ENCODE peak calls at places on chromosomes 12 and 14, in five cellular contexts. J is A549, O is endothelial cell of umbilical vein, L is HepG2, H is NB4. T is an unnamed sample.

GRCh38 chr14:35883677-35884293 is 57.6 kb downstream of the BRMS1L start:
- DNase-seq in L (peak), J (peak), H (peak), O (no peak), T (no peak)

GRCh38 chr14:80564051-80564450 is 352.7 kb upstream of the DIO2 start:
- DNase-seq in H (no peak), L (no peak), J (no peak), O (no peak), T (no peak)

GRCh38 chr12:116087399-116087798 is 190.1 kb downstream of the MED13L start:
- DNase-seq in H (no peak), J (no peak), O (no peak), L (no peak), T (no peak)

GRCh38 chr12:30090258-30090657 is 306.5 kb upstream of the TMTC1 start:
- DNase-seq in O (no peak), L (no peak), H (no peak), J (no peak), T (no peak)

GRCh38 chr12:54591001-54591591 is 2.6 kb upstream of the PPP1R1A start:
- DNase-seq in L (no peak), H (no peak), J (no peak), O (no peak), T (no peak)

GRCh38 chr12:70400124-70400523 is 34.0 kb downstream of the KCNMB4 start:
- DNase-seq in J (no peak), H (no peak), O (no peak), L (no peak), T (no peak)

GRCh38 chr14:96016761-96017160 is 22.4 kb upstream of the C14orf132 start:
- DNase-seq in O (no peak), H (no peak), L (no peak), J (no peak), T (no peak)

GRCh38 chr12:468671-469389 is 9.1 kb downstream of the B4GALNT3 start:
- DNase-seq in O (peak), L (no peak), H (no peak), J (no peak), T (no peak)

GRCh38 chr14:23513005-23513412 is 38.6 kb downstream of the ZFHX2 start:
- DNase-seq in L (no peak), O (no peak), J (no peak), H (no peak), T (no peak)
- TF ChIP-seq MYC in L (no peak), O (no peak), J (no peak), H (no peak), T (no peak)

DNA sequence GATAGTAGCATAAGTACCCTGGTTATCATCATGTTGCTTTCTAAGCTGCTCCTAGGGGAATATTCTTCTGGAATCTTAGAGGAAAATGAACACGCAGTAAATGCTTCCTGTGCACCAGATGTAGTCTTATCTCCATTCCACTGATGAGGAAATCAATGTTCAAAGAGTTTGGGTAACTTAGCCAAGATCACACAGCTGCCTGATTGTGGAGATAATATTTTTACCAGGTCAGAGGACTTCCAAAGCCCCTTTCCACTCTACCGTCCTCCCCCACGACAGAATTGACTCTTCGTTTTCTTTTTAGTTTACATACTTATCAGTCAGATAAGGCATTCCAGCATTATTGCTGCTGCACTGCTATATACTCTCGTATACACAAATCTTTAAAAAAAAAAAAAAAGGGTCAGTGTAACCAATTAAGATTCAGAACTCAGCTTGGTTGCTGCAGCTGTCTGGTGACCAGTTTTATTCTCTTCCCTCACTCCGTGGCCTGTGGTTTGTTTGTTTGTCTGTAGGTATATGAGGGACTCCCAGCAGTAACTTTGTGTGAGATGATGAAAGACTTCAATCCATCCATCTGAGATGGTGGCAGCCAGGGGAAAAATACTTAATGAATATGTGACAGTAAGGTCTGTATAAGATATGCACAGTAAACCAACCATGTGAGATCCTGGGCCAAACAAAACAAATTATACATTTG is 110.5 kb downstream of the TGFB3 start:
- DNase-seq in J (no peak), L (no peak), O (peak), H (peak), T (no peak)
- TF ChIP-seq MYC in J (no peak), L (no peak), O (no peak), H (no peak), T (no peak)

GRCh38 chr14:32012062-32012461 is 65.0 kb upstream of the ARHGAP5 start:
- DNase-seq in J (no peak), L (no peak), H (no peak), O (no peak), T (no peak)

GRCh38 chr14:32009636-32010560 is 67.2 kb upstream of the ARHGAP5 start:
- DNase-seq in L (no peak), H (no peak), O (no peak), J (peak), T (no peak)

GRCh38 chr14:32010561-32011188 is 66.4 kb upstream of the ARHGAP5 start:
- DNase-seq in H (no peak), J (peak), O (peak), L (peak), T (no peak)

GRCh38 chr14:32012571-32012970 is 64.5 kb upstream of the ARHGAP5 start:
- DNase-seq in O (no peak), L (no peak), H (no peak), J (no peak), T (no peak)

DNA sequence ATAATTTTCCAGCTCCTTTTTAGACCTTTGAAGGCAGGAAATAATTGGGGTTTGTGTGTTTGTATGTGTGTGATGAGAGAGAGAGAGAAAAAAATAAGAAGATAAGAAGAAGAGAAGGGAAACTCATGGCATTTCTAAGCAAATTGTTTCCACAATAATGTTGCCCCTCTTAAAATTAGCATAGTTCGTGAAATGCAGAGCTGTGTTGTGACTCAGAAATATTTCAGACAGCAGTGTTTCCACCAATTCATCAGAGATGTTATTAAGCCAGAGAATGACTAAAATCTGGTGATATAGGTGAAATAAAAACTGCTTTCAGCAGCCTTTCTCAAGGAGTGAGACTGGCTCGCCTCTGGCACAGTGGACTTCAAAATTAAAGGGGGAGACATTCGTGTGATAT is 65.9 kb upstream of the ARHGAP5 start:
- DNase-seq in O (no peak), J (no peak), H (no peak), L (no peak), T (no peak)
- TF ChIP-seq MYC in O (no peak), J (no peak), H (no peak), L (no peak), T (no peak)

DNA sequence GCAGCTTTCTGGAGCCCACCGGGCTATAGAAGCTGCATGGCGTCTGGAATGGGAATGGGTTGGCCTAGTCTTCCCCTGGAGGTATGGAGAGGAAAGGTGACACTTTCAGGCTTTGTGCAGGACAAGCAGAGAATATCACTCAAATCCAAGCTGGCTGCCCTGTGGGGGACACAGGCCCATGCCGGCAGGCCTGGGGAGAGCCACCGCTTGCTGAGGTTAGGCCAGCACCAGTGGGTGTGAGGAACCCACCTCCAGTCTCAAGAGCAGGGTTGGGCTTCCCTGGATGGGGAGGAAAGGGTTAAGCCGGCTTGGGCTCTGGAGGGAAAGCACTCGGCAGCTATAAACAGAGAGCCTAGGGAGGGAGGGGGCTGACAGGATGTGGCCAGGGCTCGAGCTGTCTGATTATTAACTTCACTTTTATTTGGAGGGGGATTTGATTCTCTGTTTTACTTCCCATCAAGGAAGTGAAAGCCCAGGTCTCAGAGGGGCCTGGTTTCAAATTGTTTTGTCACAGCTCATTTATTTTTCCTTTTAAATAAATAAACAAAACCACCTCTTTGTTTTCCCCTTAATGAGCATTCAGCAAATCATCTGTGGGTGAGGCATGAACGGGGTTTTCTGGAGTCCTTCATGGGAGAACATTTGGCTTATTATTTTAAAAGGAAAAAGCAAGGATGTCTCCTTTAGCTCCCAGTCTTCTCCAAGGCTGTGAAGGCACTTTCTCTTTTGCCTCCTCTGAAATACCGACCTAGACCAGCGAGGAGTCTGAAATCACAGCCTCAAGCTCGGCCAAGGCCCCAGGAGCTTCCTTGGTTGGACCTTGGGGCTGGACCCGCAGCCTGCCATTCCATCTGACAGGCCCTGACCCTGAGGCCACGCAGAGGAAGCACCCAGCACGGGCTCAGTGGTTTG is 21.8 kb upstream of the ZFP36L1 start:
- DNase-seq in O (peak), J (peak), L (peak), H (peak), T (peak)
- TF ChIP-seq MYC in O (no peak), J (no peak), L (no peak), H (no peak), T (no peak)

GRCh38 chr14:54798465-54799124 is 104.0 kb downstream of the GCH1 start:
- DNase-seq in H (no peak), O (no peak), L (no peak), J (no peak), T (no peak)
- TF ChIP-seq MYC in H (no peak), O (no peak), L (no peak), J (no peak), T (no peak)

DNA sequence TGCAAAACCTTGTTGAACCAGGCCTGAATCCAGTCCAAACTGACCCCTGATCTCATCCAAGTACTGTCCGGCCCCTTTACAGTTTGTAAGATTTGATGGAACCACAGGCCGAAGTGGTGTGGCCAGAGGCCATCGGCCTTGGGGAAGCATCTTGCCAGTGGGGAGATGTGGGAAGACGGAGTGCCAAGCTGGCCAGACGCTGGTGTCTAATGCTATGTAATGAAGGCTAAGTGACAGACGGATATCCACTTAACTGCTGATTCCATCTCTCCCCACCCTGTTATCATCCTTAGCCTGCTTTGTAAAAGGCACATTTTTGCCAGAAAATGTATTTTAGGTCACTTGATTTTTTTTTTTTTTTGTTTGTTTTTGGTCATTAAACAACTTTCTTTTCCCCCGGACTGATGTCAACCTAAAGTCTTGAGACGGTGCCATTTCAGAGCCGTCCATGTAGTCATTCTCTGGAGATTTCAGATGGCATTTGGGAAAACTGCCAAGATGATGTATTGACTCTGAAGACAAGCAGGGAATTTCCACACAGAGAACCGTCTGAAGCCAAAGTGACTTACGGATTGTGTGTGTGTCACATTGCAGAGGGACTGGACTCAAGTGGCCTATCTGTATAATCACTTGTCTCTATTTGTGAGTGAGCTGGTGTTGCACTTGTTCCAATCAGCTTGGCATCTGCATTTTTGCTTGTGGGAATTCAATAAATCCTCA is 86.5 kb upstream of the MANSC4 start:
- DNase-seq in L (no peak), H (no peak), J (peak), O (no peak), T (no peak)
- TF ChIP-seq MYC in L (no peak), H (no peak), J (no peak), O (no peak), T (no peak)

GRCh38 chr14:87254331-87254730 is 738.7 kb downstream of the GALC start:
- DNase-seq in L (no peak), O (no peak), J (no peak), H (no peak), T (no peak)

GRCh38 chr14:87252103-87252502 is 740.9 kb downstream of the GALC start:
- DNase-seq in J (no peak), L (no peak), H (peak), O (no peak), T (no peak)

GRCh38 chr14:87255046-87255445 is 737.9 kb downstream of the GALC start:
- DNase-seq in O (no peak), H (no peak), L (no peak), J (no peak), T (no peak)

DNA sequence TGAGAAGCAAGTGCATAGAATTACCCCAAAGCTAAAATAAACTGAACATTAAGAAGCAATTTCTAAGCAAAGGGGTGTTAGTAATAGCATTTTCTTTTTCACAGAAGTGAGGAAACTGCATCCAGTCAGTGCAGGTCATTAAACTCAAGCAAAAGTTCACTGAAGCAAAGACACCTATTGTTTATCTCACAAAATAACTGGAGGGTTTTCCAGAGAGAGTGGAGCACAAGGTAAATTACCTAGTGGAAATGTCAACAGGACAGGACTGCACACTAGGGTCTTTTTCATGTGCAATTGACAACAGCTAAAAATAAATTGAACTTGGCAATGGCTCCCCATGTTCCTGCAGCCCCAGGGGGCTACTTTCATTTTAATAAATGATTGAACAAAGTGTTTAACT is 742.0 kb downstream of the GALC start:
- DNase-seq in H (no peak), J (no peak), L (no peak), O (no peak), T (no peak)
- TF ChIP-seq MYC in H (no peak), J (no peak), L (no peak), O (no peak), T (no peak)

GRCh38 chr14:94923771-94924170 is 153.9 kb upstream of the GSC start:
- DNase-seq in L (no peak), H (no peak), J (no peak), O (no peak), T (no peak)
- TF ChIP-seq MYC in L (no peak), H (no peak), J (no peak), O (no peak), T (no peak)

GRCh38 chr12:3236345-3237153 is 159.4 kb downstream of the TSPAN9 start:
- DNase-seq in O (peak), H (peak), J (peak), L (peak), T (no peak)
- TF ChIP-seq MYC in O (no peak), H (no peak), J (no peak), L (no peak), T (no peak)

DNA sequence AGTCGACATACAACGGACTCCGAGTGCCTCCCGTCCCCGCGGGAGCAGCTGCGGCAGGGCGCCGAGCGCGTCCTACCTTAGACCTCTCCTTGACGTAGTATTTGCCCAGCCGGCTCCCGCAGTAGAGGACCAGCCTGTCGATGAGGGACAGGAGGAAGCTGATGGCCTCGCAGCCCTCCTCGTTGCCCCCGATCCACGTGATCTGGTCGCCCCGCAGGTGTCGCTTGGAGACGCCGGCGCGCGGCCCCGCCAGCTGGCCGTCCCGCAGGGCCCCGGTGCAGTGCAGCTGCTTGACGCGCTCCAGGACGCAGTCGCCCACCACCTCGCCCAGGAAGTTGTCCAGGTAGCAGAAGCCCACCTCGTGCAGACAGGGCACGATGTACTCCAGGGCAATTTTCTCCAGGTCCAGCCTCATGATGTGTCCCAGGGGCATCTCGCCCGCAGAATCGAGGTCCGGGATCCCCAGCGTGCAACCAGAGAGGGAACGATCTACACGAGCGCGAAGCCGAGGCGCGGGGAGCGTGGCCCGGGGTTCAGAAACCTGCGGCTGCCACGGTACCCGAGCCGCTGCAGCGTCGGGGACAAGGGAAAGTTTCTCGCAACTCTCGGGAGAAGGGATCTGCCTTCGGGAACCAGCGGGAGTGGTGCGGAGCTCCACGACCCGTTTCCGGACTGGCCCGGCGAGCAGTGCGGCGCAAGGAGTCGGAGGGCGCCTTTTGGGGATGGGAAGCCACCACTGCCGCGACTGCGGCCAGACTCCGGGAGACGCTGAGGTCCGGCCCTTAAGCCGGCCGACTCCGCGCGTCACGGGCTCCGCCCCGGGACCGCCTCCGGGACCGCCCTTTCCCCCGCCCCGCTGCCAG is at the start of gene EGLN3:
- DNase-seq in O (peak), H (no peak), L (peak), J (peak), T (no peak)
- TF ChIP-seq MYC in O (no peak), H (no peak), L (peak), J (no peak), T (no peak)

T was measured in GM12878.